ENCODE peak calls at places on chromosomes 7 and 10, in five cellular contexts. D is astrocyte, S is dorsolateral prefrontal cortex, K is hepatocyte, V is thoracic aorta. P is an unnamed sample.

GRCh38 chr10:27742195-27742925 is 3.3 kb downstream of the MKX start:
- DNase-seq in D (peak), S (peak), K (peak), V (no peak), P (peak)

GRCh38 chr7:152624218-152624617 is 51.7 kb downstream of the XRCC2 start:
- DNase-seq in D (no peak), S (no peak), K (no peak), V (no peak), P (no peak)

GRCh38 chr10:17516376-17516775 is 62.0 kb upstream of the ST8SIA6 start:
- DNase-seq in D (peak), S (no peak), K (no peak), V (no peak), P (no peak)

GRCh38 chr7:76261935-76262334 is 40.5 kb upstream of the HSPB1 start:
- DNase-seq in D (no peak), S (no peak), K (no peak), V (no peak), P (no peak)

GRCh38 chr7:1503816-1504775 is at the start of gene INTS1:
- DNase-seq in D (peak), S (peak), K (peak), V (peak), P (peak)

GRCh38 chr7:27161721-27162547 is 3.4 kb downstream of the HOXA9 start:
- DNase-seq in D (no peak), S (no peak), K (peak), V (no peak), P (peak)

GRCh38 chr7:29906200-29907022 is 83.2 kb downstream of the SCRN1 start:
- DNase-seq in D (no peak), S (no peak), K (no peak), V (no peak), P (no peak)

GRCh38 chr10:24784923-24785322 is 61.2 kb upstream of the ARHGAP21 start:
- DNase-seq in D (peak), S (no peak), K (no peak), V (no peak), P (no peak)

GRCh38 chr10:109987413-109987812 is 20.4 kb upstream of the ADD3 start:
- DNase-seq in D (peak), S (no peak), K (peak), V (no peak), P (no peak)

GRCh38 chr10:119444866-119445265 is 97.7 kb downstream of the RGS10 start:
- DNase-seq in D (no peak), S (no peak), K (no peak), V (no peak), P (no peak)

GRCh38 chr10:49080071-49080470 is 35.3 kb downstream of the VSTM4 start:
- DNase-seq in D (peak), S (no peak), K (peak), V (no peak), P (no peak)

GRCh38 chr10:18254692-18255091 is 114.5 kb downstream of the CACNB2 start:
- DNase-seq in D (no peak), S (no peak), K (no peak), V (no peak), P (no peak)

GRCh38 chr10:27744478-27745379 is 890 bp downstream of the MKX start:
- DNase-seq in D (peak), S (peak), K (peak), V (no peak), P (peak)

GRCh38 chr10:52197098-52197497 is 117.0 kb upstream of the DKK1 start:
- DNase-seq in D (no peak), S (no peak), K (no peak), V (no peak), P (no peak)

GRCh38 chr7:44062180-44062902 is 3.0 kb downstream of the PGAM2 start:
- DNase-seq in D (no peak), S (no peak), K (no peak), V (no peak), P (no peak)

GRCh38 chr7:3233301-3233700 is 67.8 kb upstream of the SDK1 start:
- DNase-seq in D (no peak), S (no peak), K (no peak), V (no peak), P (no peak)

GRCh38 chr10:72315611-72316385 is 38.9 kb downstream of the DNAJB12 start:
- DNase-seq in D (peak), S (no peak), K (peak), V (peak), P (no peak)

GRCh38 chr7:73382938-73383503 is 50.6 kb upstream of the FZD9 start:
- DNase-seq in D (no peak), S (no peak), K (no peak), V (no peak), P (no peak)

GRCh38 chr10:44962870-44963738 is 3.5 kb downstream of the RASSF4 start:
- DNase-seq in D (no peak), S (no peak), K (no peak), V (no peak), P (no peak)

GRCh38 chr7:102211590-102212550 is 74.8 kb upstream of the SH2B2 start:
- DNase-seq in D (no peak), S (no peak), K (no peak), V (no peak), P (no peak)

GRCh38 chr10:132575320-132576201 is 38.0 kb downstream of the INPP5A start:
- DNase-seq in D (peak), S (no peak), K (peak), V (no peak), P (no peak)

GRCh38 chr10:47057471-47057870 is 146.2 kb downstream of the PTPN20 start:
- DNase-seq in D (no peak), S (no peak), K (no peak), V (no peak), P (no peak)

GRCh38 chr10:13658864-13659685 is 72.3 kb downstream of the PRPF18 start:
- DNase-seq in D (no peak), S (peak), K (no peak), V (no peak), P (no peak)

GRCh38 chr7:88431861-88432260 is 125.2 kb upstream of the STEAP4 start:
- DNase-seq in D (no peak), S (no peak), K (no peak), V (no peak), P (no peak)

GRCh38 chr7:39827571-39827970 is 122.5 kb upstream of the CDK13 start:
- DNase-seq in D (no peak), S (no peak), K (no peak), V (no peak), P (no peak)

GRCh38 chr10:33116293-33116697 is 158.3 kb upstream of the ITGB1 start:
- DNase-seq in D (peak), S (no peak), K (peak), V (no peak), P (peak)

GRCh38 chr10:14468022-14468421 is 137.3 kb upstream of the FRMD4A start:
- DNase-seq in D (peak), S (no peak), K (no peak), V (no peak), P (peak)

GRCh38 chr10:59312247-59312646 is 50.1 kb downstream of the FAM13C start:
- DNase-seq in D (no peak), S (no peak), K (no peak), V (no peak), P (no peak)

GRCh38 chr10:67668448-67668847 is 27.5 kb downstream of the CTNNA3 start:
- DNase-seq in D (peak), S (no peak), K (no peak), V (no peak), P (no peak)

GRCh38 chr10:47353351-47353750 is 5.2 kb downstream of the RBP3 start:
- DNase-seq in D (no peak), S (no peak), K (no peak), V (no peak), P (no peak)

GRCh38 chr7:7946486-7946885 is 22.1 kb upstream of the GLCCI1 start:
- DNase-seq in D (no peak), S (no peak), K (no peak), V (no peak), P (no peak)

GRCh38 chr7:128398016-128398840 is 11.6 kb downstream of the IMPDH1 start:
- DNase-seq in D (no peak), S (peak), K (peak), V (no peak), P (peak)

GRCh38 chr7:120521761-120522737 is 249.1 kb downstream of the KCND2 start:
- DNase-seq in D (no peak), S (no peak), K (no peak), V (no peak), P (no peak)

GRCh38 chr7:5139998-5140397 is 50.0 kb upstream of the WIPI2 start:
- DNase-seq in D (no peak), S (peak), K (peak), V (no peak), P (peak)

GRCh38 chr10:72291019-72291532 is 17.4 kb downstream of the DDIT4 start:
- DNase-seq in D (no peak), S (no peak), K (no peak), V (no peak), P (no peak)

GRCh38 chr10:44780461-44780860 is 130.7 kb upstream of the TMEM72 start:
- DNase-seq in D (no peak), S (no peak), K (no peak), V (no peak), P (no peak)

GRCh38 chr7:138797715-138798320 is at the start of the genes ATP6V0A4 and TMEM213:
- DNase-seq in D (no peak), S (no peak), K (peak), V (no peak), P (no peak)

GRCh38 chr7:155021699-155022145 is 18.8 kb upstream of the PAXIP1 start:
- DNase-seq in D (no peak), S (no peak), K (no peak), V (no peak), P (no peak)

GRCh38 chr10:50794490-50794889 is 54.8 kb downstream of the ASAH2B start:
- DNase-seq in D (no peak), S (no peak), K (no peak), V (no peak), P (no peak)
- TF ChIP-seq CTCF in D (no peak), S (no peak), K (no peak), V (no peak), P (no peak)

GRCh38 chr10:100019824-100020160 is 10.0 kb upstream of the DNMBP start:
- DNase-seq in D (no peak), S (no peak), K (peak), V (no peak), P (no peak)
- TF ChIP-seq CTCF in D (peak), S (no peak), K (no peak), V (no peak), P (no peak)

DNA sequence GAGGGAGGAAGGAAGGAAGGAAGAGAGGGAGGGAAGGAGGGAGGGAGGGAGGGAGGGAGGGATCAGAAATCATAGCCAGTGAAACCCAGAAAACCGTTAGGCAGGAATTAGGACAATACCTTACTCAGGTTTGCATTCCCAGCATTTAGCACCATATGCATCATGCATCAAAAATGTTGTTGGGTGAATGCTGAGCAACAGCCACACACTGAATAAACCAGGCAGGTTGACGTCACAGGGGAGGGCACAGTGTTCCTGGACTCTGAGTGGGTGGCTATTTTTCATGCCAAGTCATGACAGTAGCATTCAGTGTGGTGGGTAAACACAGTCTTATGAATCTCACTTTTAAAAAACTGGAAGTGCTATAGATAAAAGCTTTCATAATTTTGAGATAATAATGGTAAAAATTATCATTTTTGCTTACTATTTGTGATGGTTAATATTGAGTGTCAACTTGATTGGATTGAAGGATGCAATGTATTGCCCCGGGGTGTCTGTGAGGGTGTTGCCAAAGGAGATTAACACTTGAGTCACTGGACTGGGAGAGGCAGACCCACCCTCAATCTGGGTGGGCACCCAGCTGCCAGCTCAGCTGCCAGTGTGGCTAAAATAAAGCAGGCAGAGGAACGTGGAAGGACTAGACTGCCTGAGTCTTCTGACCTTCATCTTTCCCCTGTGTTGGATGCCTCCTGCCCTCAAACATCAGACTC is 199.1 kb upstream of the PRKCQ start:
- DNase-seq in D (peak), S (peak), K (peak), V (no peak), P (no peak)
- TF ChIP-seq CTCF in D (no peak), S (no peak), K (no peak), V (no peak), P (no peak)

GRCh38 chr7:51224811-51225581 is 91.6 kb downstream of the COBL start:
- DNase-seq in D (no peak), S (no peak), K (peak), V (no peak), P (no peak)
- TF ChIP-seq CTCF in D (no peak), S (peak), K (peak), V (no peak), P (no peak)

GRCh38 chr10:92629945-92630344 is 37.0 kb downstream of the KIF11 start:
- DNase-seq in D (no peak), S (no peak), K (no peak), V (no peak), P (no peak)

DNA sequence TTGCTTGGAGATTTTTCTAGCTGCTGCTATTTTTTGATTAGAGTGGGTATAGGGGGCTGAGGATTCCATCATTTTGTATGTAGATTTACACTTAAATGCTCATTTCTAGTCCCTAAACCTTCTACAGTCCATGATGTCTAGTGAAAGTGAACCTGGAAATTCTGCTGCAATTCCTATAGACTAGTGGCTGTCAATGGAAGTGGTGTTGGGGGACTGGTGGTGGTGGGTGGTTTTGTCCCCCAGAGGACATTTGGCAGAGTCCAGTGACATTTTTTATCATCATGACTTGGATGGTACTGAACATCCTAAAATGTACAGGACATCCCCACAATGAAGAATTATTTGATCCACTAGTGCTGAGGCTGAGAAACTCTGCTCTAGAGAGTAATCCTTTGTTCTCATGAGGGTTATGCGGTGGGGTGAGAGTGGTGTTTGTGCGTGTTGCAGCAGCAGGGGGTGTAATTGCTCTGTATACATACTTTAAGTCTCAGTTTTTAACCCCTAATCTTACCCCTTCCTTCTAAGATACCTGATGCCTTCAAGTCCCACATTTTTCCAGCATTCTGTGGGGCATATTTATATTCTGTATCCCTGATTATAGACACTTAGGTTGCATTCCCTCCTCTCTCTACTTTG is 35.0 kb downstream of the KIF11 start:
- DNase-seq in D (no peak), S (no peak), K (no peak), V (no peak), P (no peak)
- TF ChIP-seq CTCF in D (no peak), S (no peak), K (no peak), V (no peak), P (no peak)

GRCh38 chr7:108143658-108144420 is 13.7 kb upstream of the LAMB4 start:
- DNase-seq in D (no peak), S (no peak), K (no peak), V (no peak), P (no peak)
- TF ChIP-seq CTCF in D (no peak), S (no peak), K (no peak), V (no peak), P (no peak)

GRCh38 chr7:6729492-6730342 is 23.0 kb upstream of the ZNF12 start:
- DNase-seq in D (peak), S (peak), K (peak), V (peak), P (peak)
- TF ChIP-seq CTCF in D (no peak), S (peak), K (no peak), V (no peak), P (no peak)

DNA sequence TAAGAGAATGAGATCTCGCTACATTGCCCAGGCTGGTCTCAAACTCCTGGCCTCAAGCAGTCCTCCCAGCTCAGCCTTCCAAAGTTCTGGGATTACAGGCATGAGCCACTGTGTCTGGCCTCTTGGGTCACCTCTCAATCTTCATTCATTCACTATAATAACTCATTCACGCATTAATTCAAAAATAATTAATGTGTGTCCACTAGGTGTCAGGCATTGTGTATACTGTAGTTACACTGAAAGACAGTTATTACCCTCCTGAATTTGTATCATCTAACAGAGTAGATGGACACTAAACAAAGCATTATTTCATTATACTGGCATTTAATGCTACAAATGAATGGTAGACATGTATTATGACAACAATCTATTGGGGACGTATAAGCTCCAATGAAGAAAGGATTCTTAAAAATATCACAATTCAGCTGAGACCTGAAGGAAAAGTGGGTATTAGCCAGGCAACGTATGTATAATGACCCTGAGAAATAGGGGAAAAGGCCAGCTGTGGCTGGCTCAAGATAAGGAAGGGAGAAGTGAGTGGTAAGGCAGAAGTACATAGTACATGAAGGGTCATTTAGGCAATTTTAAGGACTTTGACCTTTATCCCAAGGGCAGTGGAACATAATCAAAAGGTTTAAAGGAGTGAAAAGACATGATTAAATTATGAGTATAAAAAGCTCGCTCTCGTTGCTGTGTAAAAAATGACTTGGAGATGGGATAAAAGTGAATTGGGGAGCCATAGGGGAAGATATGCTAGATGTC is 150.7 kb downstream of the BTAF1 start:
- DNase-seq in D (no peak), S (no peak), K (no peak), V (no peak), P (no peak)
- TF ChIP-seq CTCF in D (peak), S (no peak), K (no peak), V (peak), P (no peak)